ENCODE peak calls at places on chromosomes 5 and 9, in six cellular contexts. Q is left colon; J is naive thymus-derived CD8-positive, alpha-beta T cell; S is ACHN; K is activated T-cell treated with anti-CD3 and anti-CD28 coated beads for 24 hours; V is HepG2. T is an unnamed sample.

GRCh38 chr5:140114341-140115185 is 654 bp downstream of the PURA start:
- DNase-seq in Q (peak; percentile 78), J (peak; percentile 22), S (peak; percentile 62), K (peak; percentile 20), V (no peak), T (no peak)

GRCh38 chr5:33457124-33457523 is 16.4 kb downstream of the TARS1 start:
- DNase-seq in Q (no peak), J (no peak), S (no peak), K (no peak), V (no peak), T (no peak)

GRCh38 chr9:18800579-18800978 is 232.4 kb downstream of the SAXO1 start:
- DNase-seq in Q (no peak), J (no peak), S (no peak), K (no peak), V (no peak), T (no peak)

GRCh38 chr5:146722361-146722779 is 156.2 kb downstream of the PPP2R2B start:
- DNase-seq in Q (no peak), J (no peak), S (no peak), K (no peak), V (no peak), T (no peak)

GRCh38 chr9:35424356-35425352 is 65.3 kb upstream of the RUSC2 start:
- DNase-seq in Q (no peak), J (no peak), S (no peak), K (no peak), V (no peak), T (no peak)

GRCh38 chr9:93468763-93469456 is 15.5 kb upstream of the FAM120AOS start:
- DNase-seq in Q (peak; percentile 45), J (no peak), S (no peak), K (no peak), V (no peak), T (no peak)

GRCh38 chr5:148951612-148952011 is 111.2 kb downstream of the SH3TC2 start:
- DNase-seq in Q (no peak), J (no peak), S (no peak), K (no peak), V (no peak), T (no peak)

GRCh38 chr9:118522093-118523028 is 818.2 kb downstream of the TLR4 start:
- DNase-seq in Q (peak; percentile 30), J (no peak), S (peak; percentile 65), K (no peak), V (peak; percentile 8), T (no peak)

GRCh38 chr5:58773744-58774441 is 191.0 kb downstream of the RAB3C start:
- DNase-seq in Q (no peak), J (no peak), S (no peak), K (no peak), V (no peak), T (no peak)

T was measured in SIG-M5.